ENCODE peak calls at places on chromosomes 12 and 14, in nine cellular contexts. M is activated T-helper 1 cell treated with anti-CD3 and anti-CD28 coated beads, Interleukin-12 subunit alpha, Interleukin-12 subunit beta, Interleukin-2, Interleukin-4 antibody, amounts not matched to agents 30 ng/mL and 10 ng/mL and 1 ng/mL, durations not matched to agents 14 hours and 24 hours and 36 hours; T is tibial nerve; D is CD4-positive, alpha-beta memory T cell; R is amniotic stem cell; G is A549; U is cardiac muscle cell; C is stimulated activated CD4-positive, alpha-beta T cell treated with anti-CD3 and anti-CD28 coated beads, Interleukin-2, amount 100 ng/mL, for 48 hours; F is SW 1271. K is an unnamed sample.

GRCh38 chr14:37036669-37037341 is 135.6 kb downstream of the SLC25A21 start:
- DNase-seq in M (no peak), T (no peak), D (no peak), R (no peak), G (no peak), U (no peak), C (no peak), F (no peak), K (no peak)

GRCh38 chr14:72699852-72700257 is 194.0 kb downstream of the DPF3 start:
- DNase-seq in M (no peak), T (peak; percentile 24), D (no peak), R (peak; percentile 32), G (no peak), U (no peak), C (no peak), F (no peak), K (no peak)

GRCh38 chr14:50943261-50943942 is 881 bp downstream of the PYGL start:
- DNase-seq in M (no peak), T (peak; percentile 48), D (no peak), R (no peak), G (peak; percentile 58), U (peak; percentile 75), C (no peak), F (peak; percentile 36), K (no peak)

GRCh38 chr14:24280797-24281460 is 9.5 kb upstream of the RABGGTA start:
- DNase-seq in M (no peak), T (no peak), D (no peak), R (no peak), G (no peak), U (no peak), C (no peak), F (no peak), K (no peak)

GRCh38 chr12:124160102-124160501 is 134.8 kb upstream of the RFLNA start:
- DNase-seq in M (no peak), T (no peak), D (no peak), R (no peak), G (no peak), U (no peak), C (no peak), F (no peak), K (no peak)

GRCh38 chr12:43937947-43938346 is 102.1 kb downstream of the TMEM117 start:
- DNase-seq in M (no peak), T (no peak), D (no peak), R (no peak), G (peak; percentile 8), U (peak; percentile 15), C (no peak), F (no peak), K (no peak)

GRCh38 chr12:124279315-124279714 is 15.6 kb upstream of the RFLNA start:
- DNase-seq in M (no peak), T (no peak), D (no peak), R (no peak), G (no peak), U (no peak), C (no peak), F (no peak), K (no peak)

GRCh38 chr14:51463461-51463860 is 188.2 kb upstream of the FRMD6 start:
- DNase-seq in M (no peak), T (no peak), D (no peak), R (no peak), G (no peak), U (no peak), C (no peak), F (no peak), K (no peak)

GRCh38 chr12:95337176-95337575 is 119.6 kb downstream of the VEZT start:
- DNase-seq in M (no peak), T (no peak), D (no peak), R (no peak), G (no peak), U (no peak), C (no peak), F (no peak), K (no peak)

GRCh38 chr12:6462234-6462995 is 8.1 kb downstream of the VAMP1 start:
- DNase-seq in M (peak; percentile 56), T (no peak), D (peak; percentile 80), R (no peak), G (no peak), U (no peak), C (no peak), F (no peak), K (no peak)

GRCh38 chr12:81896771-81897170 is 137.6 kb upstream of the PPFIA2 start:
- DNase-seq in M (no peak), T (no peak), D (no peak), R (no peak), G (no peak), U (peak; percentile 13), C (peak; percentile 9), F (no peak), K (no peak)

GRCh38 chr14:69087061-69087461 is 65.9 kb downstream of the DCAF5 start:
- DNase-seq in M (no peak), T (no peak), D (no peak), R (no peak), G (no peak), U (no peak), C (no peak), F (no peak), K (no peak)

GRCh38 chr12:68667896-68668295 is 18.9 kb upstream of the NUP107 start:
- DNase-seq in M (no peak), T (no peak), D (no peak), R (no peak), G (no peak), U (no peak), C (no peak), F (no peak), K (no peak)

GRCh38 chr12:50057896-50058670 is 687 bp downstream of the ASIC1 start:
- DNase-seq in M (no peak), T (no peak), D (no peak), R (no peak), G (no peak), U (no peak), C (no peak), F (no peak), K (no peak)

GRCh38 chr14:77613207-77613606 is 3.2 kb downstream of the SPTLC2 start:
- DNase-seq in M (no peak), T (no peak), D (no peak), R (no peak), G (no peak), U (no peak), C (no peak), F (no peak), K (no peak)

GRCh38 chr12:53729659-53730058 is 2.4 kb upstream of the CALCOCO1 start:
- DNase-seq in M (no peak), T (no peak), D (no peak), R (no peak), G (no peak), U (no peak), C (no peak), F (no peak), K (no peak)

GRCh38 chr12:93990832-93991748 is 157.3 kb upstream of the PLXNC1 start:
- DNase-seq in M (no peak), T (no peak), D (no peak), R (no peak), G (no peak), U (peak; percentile 46), C (no peak), F (no peak), K (no peak)

GRCh38 chr14:104827173-104828055 is 26.5 kb downstream of the ZBTB42 start:
- DNase-seq in M (peak; percentile 38), T (no peak), D (peak; percentile 74), R (no peak), G (peak; percentile 93), U (peak; percentile 92), C (peak; percentile 44), F (no peak), K (peak; percentile 66)

GRCh38 chr12:132495165-132495544 is 5.2 kb downstream of the FBRSL1 start:
- DNase-seq in M (no peak), T (no peak), D (no peak), R (no peak), G (no peak), U (no peak), C (no peak), F (no peak), K (no peak)

GRCh38 chr14:96167224-96168148 is 37.2 kb upstream of the BDKRB2 start:
- DNase-seq in M (no peak), T (no peak), D (no peak), R (peak; percentile 21), G (peak; percentile 85), U (no peak), C (no peak), F (no peak), K (no peak)

GRCh38 chr14:50359631-50360030 is 37.0 kb downstream of the CDKL1 start:
- DNase-seq in M (no peak), T (no peak), D (no peak), R (no peak), G (no peak), U (no peak), C (no peak), F (no peak), K (no peak)

GRCh38 chr12:58818546-58818945 is 101.8 kb downstream of the LRIG3 start:
- DNase-seq in M (no peak), T (no peak), D (no peak), R (no peak), G (no peak), U (no peak), C (no peak), F (no peak), K (no peak)

GRCh38 chr12:121534495-121535148 is 46.2 kb downstream of the KDM2B start:
- DNase-seq in M (peak; percentile 29), T (no peak), D (peak; percentile 96), R (no peak), G (no peak), U (no peak), C (peak; percentile 29), F (no peak), K (peak; percentile 80)

GRCh38 chr12:71873821-71874220 is 34.3 kb downstream of the TBC1D15 start:
- DNase-seq in M (no peak), T (no peak), D (no peak), R (no peak), G (no peak), U (no peak), C (no peak), F (no peak), K (no peak)

GRCh38 chr12:113863455-113863845 is 102.7 kb downstream of the RBM19 start:
- DNase-seq in M (no peak), T (no peak), D (no peak), R (no peak), G (no peak), U (no peak), C (no peak), F (no peak), K (no peak)

GRCh38 chr14:73125746-73126145 is 10.6 kb upstream of the PSEN1 start:
- DNase-seq in M (no peak), T (no peak), D (no peak), R (no peak), G (no peak), U (no peak), C (no peak), F (no peak), K (no peak)

GRCh38 chr12:57416039-57416996 is 14.5 kb downstream of the R3HDM2 start:
- DNase-seq in M (no peak), T (no peak), D (no peak), R (no peak), G (no peak), U (no peak), C (no peak), F (no peak), K (no peak)

GRCh38 chr12:52125499-52125900 is 46.0 kb downstream of the SMIM41 start:
- DNase-seq in M (no peak), T (no peak), D (no peak), R (no peak), G (no peak), U (no peak), C (no peak), F (no peak), K (no peak)

GRCh38 chr14:37592288-37593274 is 2.5 kb downstream of the FOXA1 start:
- DNase-seq in M (no peak), T (no peak), D (no peak), R (no peak), G (no peak), U (no peak), C (no peak), F (no peak), K (no peak)

GRCh38 chr12:9319842-9320173 is 111.6 kb upstream of the PZP start:
- DNase-seq in M (no peak), T (no peak), D (no peak), R (no peak), G (no peak), U (no peak), C (no peak), F (no peak), K (peak; percentile 35)

GRCh38 chr12:131979606-131980005 is 29.9 kb downstream of the EP400 start:
- DNase-seq in M (no peak), T (no peak), D (no peak), R (no peak), G (no peak), U (no peak), C (no peak), F (no peak), K (no peak)

K was measured in naive B cell.